ENCODE peak calls at places on chromosomes 7 and 10, in four cellular contexts. W is mesendoderm, K is IMR-90, J is H1. A is an unnamed sample.

GRCh38 chr7:76069238-76069638 is 21.3 kb downstream of the MDH2 start:
- DNase-seq in J (peak), W (peak), K (peak), A (peak)

GRCh38 chr7:104231054-104232046 is 23.5 kb upstream of the ORC5 start:
- DNase-seq in W (peak), J (no peak), K (peak), A (peak)

GRCh38 chr7:111741811-111742240 is 179.5 kb upstream of the IMMP2L start:
- DNase-seq in K (peak), J (no peak), W (peak), A (peak)

GRCh38 chr7:12434012-12434642 is 30.5 kb upstream of the VWDE start:
- DNase-seq in K (no peak), W (no peak), J (no peak), A (no peak)

GRCh38 chr10:124652200-124652599 is 92.0 kb downstream of the FAM53B start:
- DNase-seq in W (no peak), K (no peak), J (no peak), A (no peak)

GRCh38 chr7:43004076-43004475 is 71.9 kb downstream of the MRPL32 start:
- DNase-seq in K (no peak), W (no peak), J (no peak), A (no peak)

GRCh38 chr7:157640144-157640543 is 303.3 kb downstream of the DNAJB6 start:
- DNase-seq in K (no peak), J (no peak), W (no peak), A (no peak)

GRCh38 chr7:150479023-150479716 is 28.7 kb downstream of the GIMAP8 start:
- DNase-seq in W (no peak), K (no peak), J (no peak), A (no peak)

GRCh38 chr10:22803201-22803895 is 89.0 kb upstream of the PIP4K2A start:
- DNase-seq in W (no peak), K (peak), J (no peak), A (no peak)

GRCh38 chr7:43116451-43116850 is 4.0 kb downstream of the HECW1 start:
- DNase-seq in K (no peak), J (no peak), W (no peak), A (no peak)

GRCh38 chr7:12884856-12885440 is 197.5 kb downstream of the ARL4A start:
- DNase-seq in K (peak), J (no peak), W (peak), A (no peak)

GRCh38 chr7:28106316-28106957 is 74.2 kb downstream of the JAZF1 start:
- DNase-seq in K (peak), J (no peak), W (no peak), A (no peak)

GRCh38 chr10:124067825-124068400 is 25.5 kb downstream of the CHST15 start:
- DNase-seq in K (no peak), W (no peak), J (no peak), A (no peak)

GRCh38 chr7:13797545-13797944 is 191.9 kb downstream of the ETV1 start:
- DNase-seq in W (peak), J (no peak), K (no peak), A (no peak)

GRCh38 chr10:118459642-118460193 is 117.6 kb upstream of the FAM204A start:
- DNase-seq in K (peak), J (peak), W (peak), A (peak)

GRCh38 chr7:2478387-2478760 is 2.2 kb upstream of the GRIFIN start:
- DNase-seq in J (no peak), W (no peak), K (no peak), A (peak)

GRCh38 chr10:77819210-77820140 is 107.1 kb downstream of the DLG5 start:
- DNase-seq in J (no peak), K (no peak), W (no peak), A (no peak)

GRCh38 chr7:36058020-36058592 is 94.9 kb upstream of the EEPD1 start:
- DNase-seq in W (peak), J (no peak), K (no peak), A (no peak)

GRCh38 chr10:29895436-29895835 is 163.9 kb downstream of the JCAD start:
- DNase-seq in W (peak), J (peak), K (peak), A (peak)

GRCh38 chr10:104617831-104618230 is 23.3 kb upstream of the SORCS3 start:
- DNase-seq in J (no peak), K (no peak), W (peak), A (no peak)

GRCh38 chr7:127689194-127689772 is 37.3 kb downstream of the SND1 start:
- DNase-seq in K (no peak), J (no peak), W (no peak), A (no peak)

GRCh38 chr10:67664936-67665335 is 31.1 kb downstream of the CTNNA3 start:
- DNase-seq in W (no peak), J (no peak), K (peak), A (no peak)

GRCh38 chr7:5284304-5285281 is 1.9 kb downstream of the SLC29A4 start:
- DNase-seq in W (peak), K (no peak), J (peak), A (peak)

GRCh38 chr7:155579565-155579964 is 33.2 kb upstream of the CNPY1 start:
- DNase-seq in K (no peak), W (no peak), J (no peak), A (no peak)

GRCh38 chr7:105298439-105298894 is 90.3 kb downstream of the SRPK2 start:
- DNase-seq in K (no peak), W (no peak), J (no peak), A (peak)

DNA sequence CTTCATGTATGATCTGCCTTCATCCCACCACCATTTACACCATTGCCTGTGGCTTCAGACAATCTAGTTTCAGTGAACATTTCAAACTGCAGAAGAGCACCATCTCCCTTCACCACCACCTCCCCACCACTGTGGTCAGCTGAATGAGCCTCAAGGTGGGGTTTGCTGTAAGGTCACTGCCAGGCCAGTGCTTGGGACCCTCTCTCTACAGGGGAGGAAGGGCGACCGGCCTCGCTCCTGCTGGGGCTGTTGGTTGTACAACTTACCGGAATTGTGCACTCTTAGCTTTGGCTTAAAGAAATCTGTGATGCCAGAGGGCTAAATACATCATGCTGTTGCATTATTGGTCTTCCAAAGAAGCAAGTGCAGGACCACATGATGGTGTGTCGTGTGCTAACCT is 26.6 kb downstream of the PFKP start:
- DNase-seq in W (no peak), K (no peak), J (no peak), A (no peak)
- H2BK5ac ChIP-seq in W (peak), K (peak), J (no peak), A (no peak)

DNA sequence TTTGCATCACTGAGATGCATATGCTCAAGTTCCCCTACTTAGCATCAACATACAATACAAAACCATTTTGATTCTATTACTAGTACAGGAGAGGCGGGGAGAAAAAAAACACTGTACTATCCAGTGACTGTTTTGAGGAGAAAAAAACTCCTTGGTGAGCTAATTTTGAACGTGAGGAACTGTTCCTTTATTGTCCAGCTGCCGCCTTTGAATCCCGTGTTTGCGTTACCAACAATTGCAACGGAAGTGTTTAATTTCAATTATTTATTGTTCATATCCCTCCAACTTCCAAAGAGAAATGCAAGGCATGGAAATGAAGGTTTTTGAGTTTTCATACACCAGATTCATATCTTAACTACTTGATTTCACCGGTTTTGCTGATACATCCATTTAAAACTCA is 66.4 kb upstream of the ARHGAP21 start:
- DNase-seq in J (no peak), W (no peak), K (no peak), A (no peak)
- H4K5ac ChIP-seq in J (no peak), W (no peak), K (no peak), A (no peak)

GRCh38 chr7:646951-647350 is 79.5 kb upstream of the DNAAF5 start:
- DNase-seq in W (no peak), K (no peak), J (no peak), A (no peak)

GRCh38 chr7:641269-641671 is 85.2 kb upstream of the DNAAF5 start:
- DNase-seq in K (no peak), J (no peak), W (no peak), A (no peak)

GRCh38 chr7:641966-642365 is 84.5 kb upstream of the DNAAF5 start:
- DNase-seq in K (no peak), W (no peak), J (no peak), A (no peak)

GRCh38 chr7:645606-646005 is 80.9 kb upstream of the DNAAF5 start:
- DNase-seq in K (no peak), J (no peak), W (no peak), A (no peak)

DNA sequence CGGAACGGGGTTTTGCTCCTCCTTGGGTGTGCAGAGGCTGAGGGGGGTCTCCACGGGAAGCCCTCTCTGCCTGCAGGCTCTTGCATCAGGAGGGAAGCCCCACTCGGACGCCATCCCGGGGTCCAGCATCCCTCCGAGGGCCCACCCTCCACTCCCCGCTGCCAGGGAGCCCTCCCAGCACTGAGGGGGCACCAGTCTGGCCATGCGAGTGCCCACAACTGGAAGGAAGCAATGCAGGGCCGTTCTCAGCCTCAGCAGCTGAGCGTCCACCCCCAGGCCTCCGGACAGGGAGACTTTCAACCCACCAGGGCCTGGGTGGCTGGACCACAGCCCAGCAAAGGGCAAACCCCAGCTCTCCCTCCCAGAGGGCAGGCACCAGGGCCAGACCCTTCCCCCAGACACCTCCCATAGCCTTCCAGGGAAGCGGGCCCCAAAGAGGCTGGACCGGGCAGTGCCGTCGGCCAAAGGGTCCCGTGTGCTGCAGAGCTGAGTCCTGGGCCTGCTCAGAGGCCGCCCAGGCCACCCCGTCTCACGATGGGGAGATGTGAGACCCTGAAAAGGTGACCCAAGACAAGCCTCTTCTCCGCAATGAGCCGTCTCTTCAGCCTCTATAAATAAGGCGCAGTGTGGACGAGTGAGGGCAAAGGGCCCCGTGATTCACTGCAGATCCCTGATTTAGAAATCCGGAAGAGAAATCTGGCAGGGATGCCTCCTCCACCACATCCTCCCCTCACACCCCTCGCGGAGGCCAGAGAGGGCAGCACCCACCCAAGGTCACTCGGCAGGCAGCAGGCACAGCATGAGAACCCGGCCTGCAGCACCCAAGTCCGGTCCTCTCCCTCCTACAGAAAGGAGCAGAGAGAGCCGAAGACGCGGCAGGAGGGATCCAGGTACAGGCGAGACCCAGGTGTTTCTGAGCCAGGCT is 81.9 kb upstream of the DNAAF5 start:
- DNase-seq in W (no peak), K (no peak), J (no peak), A (no peak)
- H2BK5ac ChIP-seq in W (no peak), K (no peak), J (no peak), A (no peak)

GRCh38 chr7:142833174-142834027 is 21.5 kb upstream of the EPHB6 start:
- DNase-seq in W (peak), K (no peak), J (no peak), A (no peak)

GRCh38 chr7:142822714-142823113 is 32.2 kb upstream of the EPHB6 start:
- DNase-seq in K (no peak), W (no peak), J (no peak), A (no peak)

GRCh38 chr7:142832452-142832851 is 22.4 kb upstream of the EPHB6 start:
- DNase-seq in W (no peak), J (no peak), K (no peak), A (no peak)

DNA sequence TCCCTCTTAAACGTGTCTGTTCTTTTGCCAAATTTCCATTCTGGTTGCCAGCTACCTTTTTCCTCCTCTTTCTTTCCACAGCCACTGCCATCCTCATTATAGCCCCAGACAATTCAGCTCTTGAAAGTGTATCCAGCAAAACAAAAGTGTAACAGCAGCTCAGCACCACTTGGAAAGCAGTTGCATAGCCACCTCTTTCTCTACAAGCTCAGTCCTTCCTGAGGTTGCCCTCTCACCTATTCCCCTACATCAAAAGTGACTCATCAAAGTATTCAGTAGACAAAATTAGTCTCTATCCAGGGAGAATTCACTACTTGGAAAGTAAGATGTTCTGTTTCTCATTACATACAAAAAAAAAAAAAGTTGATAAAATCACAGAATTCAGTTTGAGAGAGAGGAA is 26.8 kb upstream of the EPHB6 start:
- DNase-seq in J (no peak), K (no peak), W (no peak), A (no peak)
- H4K5ac ChIP-seq in J (no peak), K (no peak), W (no peak), A (no peak)

GRCh38 chr10:7318836-7319235 is 92.0 kb downstream of the SFMBT2 start:
- DNase-seq in W (no peak), J (no peak), K (no peak), A (no peak)
- H2BK5ac ChIP-seq in W (no peak), J (no peak), K (no peak), A (no peak)

GRCh38 chr7:41122256-41122987 is 580.5 kb downstream of the INHBA start:
- DNase-seq in W (peak), K (no peak), J (no peak), A (no peak)
- H4K5ac ChIP-seq in W (no peak), K (no peak), J (no peak), A (no peak)

DNA sequence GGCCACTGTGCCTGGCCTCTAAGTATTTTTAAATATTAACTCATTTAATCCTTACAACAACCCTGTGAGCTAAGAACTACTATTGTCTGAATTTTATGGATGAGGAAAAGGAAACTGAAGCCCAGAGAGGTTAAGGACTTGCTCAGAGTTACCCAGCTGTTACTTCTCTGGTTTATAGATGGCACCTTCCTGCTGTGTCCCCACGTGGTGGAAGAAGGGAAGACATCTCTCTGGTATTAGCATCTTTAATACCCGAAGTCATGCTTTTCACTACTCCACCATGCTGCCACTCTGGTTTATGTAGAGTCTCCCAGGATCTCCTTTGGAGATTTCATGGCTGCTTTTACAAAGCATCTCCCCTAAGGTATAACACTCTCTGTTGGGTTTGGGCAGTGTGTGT is 105.5 kb upstream of the MKLN1 start:
- DNase-seq in J (no peak), K (no peak), W (no peak), A (no peak)
- H2BK5ac ChIP-seq in J (no peak), K (no peak), W (no peak), A (no peak)